ENCODE peak calls at places on chromosomes 6 and 20, in four cellular contexts. D is A673, F is neural crest cell, A is fibroblast of villous mesenchyme. H is an unnamed sample.

GRCh38 chr20:5835870-5836269 is 85.7 kb downstream of the SHLD1 start:
- DNase-seq in D (no peak), F (no peak), A (peak), H (peak)

GRCh38 chr6:99446076-99446475 is 21.0 kb upstream of the PNISR start:
- DNase-seq in D (no peak), F (no peak), A (no peak), H (no peak)

GRCh38 chr6:46421239-46421638 is 70.0 kb downstream of the RCAN2 start:
- DNase-seq in D (peak), F (no peak), A (no peak), H (peak)

GRCh38 chr6:41836660-41837052 is 49.2 kb downstream of the TOMM6 start:
- DNase-seq in D (no peak), F (no peak), A (peak), H (no peak)

GRCh38 chr6:22108199-22108598 is 188.6 kb downstream of the PRL start:
- DNase-seq in D (no peak), F (no peak), A (no peak), H (peak)

GRCh38 chr20:36744764-36745191 is 1.1 kb downstream of the NDRG3 start:
- DNase-seq in D (no peak), F (no peak), A (no peak), H (peak)

GRCh38 chr6:20605581-20605980 is 71.3 kb downstream of the CDKAL1 start:
- DNase-seq in D (no peak), F (no peak), A (no peak), H (peak)

GRCh38 chr6:32291549-32291948 is 67.7 kb upstream of the NOTCH4 start:
- DNase-seq in D (no peak), F (no peak), A (no peak), H (no peak)

GRCh38 chr20:5184684-5185083 is 57.9 kb downstream of the CDS2 start:
- DNase-seq in D (no peak), F (no peak), A (no peak), H (no peak)

GRCh38 chr20:12928755-12929401 is 79.9 kb upstream of the SPTLC3 start:
- DNase-seq in D (no peak), F (no peak), A (peak), H (peak)

GRCh38 chr6:101386982-101387381 is 6.5 kb upstream of the GRIK2 start:
- DNase-seq in D (peak), F (no peak), A (no peak), H (no peak)

GRCh38 chr20:61014486-61014885 is 237.6 kb upstream of the CDH4 start:
- DNase-seq in D (no peak), F (no peak), A (no peak), H (no peak)

GRCh38 chr6:47766445-47766844 is 15.4 kb upstream of the OPN5 start:
- DNase-seq in D (no peak), F (no peak), A (no peak), H (no peak)

GRCh38 chr6:144931172-144932035 is 646.3 kb downstream of the UTRN start:
- DNase-seq in D (peak), F (peak), A (peak), H (peak)

GRCh38 chr20:31764641-31765305 is 25.7 kb downstream of the TPX2 start:
- DNase-seq in D (no peak), F (no peak), A (no peak), H (peak)

GRCh38 chr6:15901141-15902115 is 227.5 kb upstream of the MYLIP start:
- DNase-seq in D (no peak), F (no peak), A (no peak), H (no peak)

GRCh38 chr6:148997863-148998262 is 251.0 kb downstream of the UST start:
- DNase-seq in D (peak), F (no peak), A (peak), H (peak)

GRCh38 chr20:36614781-36615557 is 9.4 kb downstream of the RAB5IF start:
- DNase-seq in D (no peak), F (no peak), A (no peak), H (no peak)

GRCh38 chr6:107729098-107729497 is 95.0 kb downstream of the SCML4 start:
- DNase-seq in D (no peak), F (no peak), A (no peak), H (no peak)

GRCh38 chr6:84346372-84346771 is 118.9 kb upstream of the CEP162 start:
- DNase-seq in D (no peak), F (no peak), A (no peak), H (peak)

GRCh38 chr6:8705435-8706020 is 270.2 kb upstream of the SLC35B3 start:
- DNase-seq in D (peak), F (no peak), A (no peak), H (no peak)

GRCh38 chr20:45449528-45449927 is 20.0 kb upstream of the WFDC2 start:
- DNase-seq in D (no peak), F (no peak), A (no peak), H (no peak)

GRCh38 chr6:111872521-111873177 is 603 bp downstream of the FYN start:
- DNase-seq in D (no peak), F (peak), A (peak), H (peak)

GRCh38 chr20:32449890-32450401 is 91.8 kb downstream of the ASXL1 start:
- DNase-seq in D (no peak), F (no peak), A (no peak), H (no peak)

GRCh38 chr6:151381722-151382121 is 9.6 kb downstream of the ZBTB2 start:
- DNase-seq in D (no peak), F (no peak), A (no peak), H (no peak)

GRCh38 chr20:37559312-37560027 is 31.8 kb upstream of the BLCAP start:
- DNase-seq in D (no peak), F (no peak), A (no peak), H (no peak)

GRCh38 chr20:21265457-21266190 is 37.5 kb upstream of the XRN2 start:
- DNase-seq in D (no peak), F (no peak), A (no peak), H (no peak)
- TF ChIP-seq CTCF in D (no peak), F (no peak), A (no peak), H (no peak)

DNA sequence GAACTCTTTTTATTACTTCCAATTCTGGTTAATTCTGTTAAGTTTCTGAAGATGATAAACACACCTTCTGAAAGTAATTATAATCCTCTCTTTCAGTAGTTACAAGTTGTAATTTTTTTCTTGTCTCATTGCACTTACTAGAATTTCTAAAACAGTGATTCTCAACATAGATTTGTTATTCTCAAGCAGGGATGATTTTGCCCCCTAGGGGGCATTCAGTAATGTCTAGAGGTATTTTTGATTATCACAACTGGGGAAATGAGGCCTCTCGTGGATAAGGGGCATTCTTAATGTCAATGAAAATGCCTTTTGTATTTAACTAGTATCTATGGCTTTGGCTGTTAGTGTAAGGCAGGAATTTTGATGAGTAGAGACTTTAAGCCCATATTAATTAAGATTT is 39.4 kb upstream of the MAFB start:
- DNase-seq in D (peak), F (no peak), A (no peak), H (no peak)
- TF ChIP-seq CTCF in D (peak), F (peak), A (peak), H (peak)

GRCh38 chr20:49965781-49966304 is 16.9 kb upstream of the SNAI1 start:
- DNase-seq in D (no peak), F (no peak), A (peak), H (no peak)

GRCh38 chr20:49961413-49961812 is 21.4 kb upstream of the SNAI1 start:
- DNase-seq in D (no peak), F (no peak), A (no peak), H (no peak)

GRCh38 chr20:49969234-49969633 is 13.5 kb upstream of the SNAI1 start:
- DNase-seq in D (no peak), F (no peak), A (no peak), H (no peak)

GRCh38 chr20:49969946-49970345 is 12.8 kb upstream of the SNAI1 start:
- DNase-seq in D (no peak), F (no peak), A (no peak), H (no peak)

DNA sequence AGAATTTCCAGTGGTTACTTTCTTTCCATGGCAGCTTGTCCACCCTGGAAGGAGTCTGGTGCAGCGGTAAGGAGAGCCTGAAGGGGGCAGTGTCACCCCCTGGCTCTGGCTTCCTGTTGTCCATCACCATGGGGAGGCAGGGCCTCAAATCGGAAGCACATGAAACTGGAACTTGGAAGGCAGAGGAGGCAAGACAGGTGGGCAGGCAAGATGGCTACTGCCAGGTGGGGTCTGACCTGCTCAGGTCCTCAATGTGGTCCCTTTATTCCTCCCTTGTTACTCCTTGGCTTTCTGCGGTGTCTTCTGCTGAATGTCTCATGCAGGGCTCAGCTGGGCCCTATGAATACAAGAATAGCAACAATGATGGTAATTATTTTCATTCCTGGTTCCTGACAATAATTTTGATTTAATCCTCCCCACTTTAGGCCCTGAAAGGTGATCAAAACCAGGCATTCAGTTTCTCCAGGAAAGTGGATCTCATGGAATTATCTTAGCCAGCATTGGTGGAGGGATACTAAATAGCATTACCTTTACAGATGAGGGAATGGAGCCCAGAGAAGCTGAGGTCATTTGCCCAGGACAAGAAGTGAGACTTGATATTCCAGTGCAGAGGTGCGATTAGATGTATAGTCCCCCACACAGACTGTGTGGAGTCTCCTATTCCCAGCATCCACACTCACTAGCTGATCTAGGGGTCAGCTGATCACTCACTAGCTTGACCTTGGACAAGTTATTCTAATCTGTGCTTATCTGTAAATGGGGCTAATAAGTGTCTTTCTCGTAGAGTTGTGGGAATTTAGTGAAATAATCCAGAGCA is 17.6 kb upstream of the SNAI1 start:
- DNase-seq in D (peak), F (peak), A (peak), H (peak)
- TF ChIP-seq CTCF in D (peak), F (peak), A (peak), H (peak)

GRCh38 chr6:143232849-143233248 is 172.2 kb downstream of the AIG1 start:
- DNase-seq in D (peak), F (peak), A (peak), H (peak)
- TF ChIP-seq CTCF in D (peak), F (peak), A (peak), H (peak)

GRCh38 chr6:163149535-163149848 is 265.0 kb upstream of the QKI start:
- DNase-seq in D (no peak), F (no peak), A (no peak), H (no peak)

GRCh38 chr6:163151212-163151611 is 263.3 kb upstream of the QKI start:
- DNase-seq in D (no peak), F (no peak), A (peak), H (no peak)

GRCh38 chr6:163146036-163146435 is 268.5 kb upstream of the QKI start:
- DNase-seq in D (no peak), F (no peak), A (peak), H (no peak)

GRCh38 chr6:163148781-163149534 is 265.6 kb upstream of the QKI start:
- DNase-seq in D (no peak), F (no peak), A (no peak), H (no peak)

GRCh38 chr6:163147988-163148387 is 266.5 kb upstream of the QKI start:
- DNase-seq in D (no peak), F (no peak), A (no peak), H (peak)
- TF ChIP-seq CTCF in D (peak), F (peak), A (no peak), H (peak)

DNA sequence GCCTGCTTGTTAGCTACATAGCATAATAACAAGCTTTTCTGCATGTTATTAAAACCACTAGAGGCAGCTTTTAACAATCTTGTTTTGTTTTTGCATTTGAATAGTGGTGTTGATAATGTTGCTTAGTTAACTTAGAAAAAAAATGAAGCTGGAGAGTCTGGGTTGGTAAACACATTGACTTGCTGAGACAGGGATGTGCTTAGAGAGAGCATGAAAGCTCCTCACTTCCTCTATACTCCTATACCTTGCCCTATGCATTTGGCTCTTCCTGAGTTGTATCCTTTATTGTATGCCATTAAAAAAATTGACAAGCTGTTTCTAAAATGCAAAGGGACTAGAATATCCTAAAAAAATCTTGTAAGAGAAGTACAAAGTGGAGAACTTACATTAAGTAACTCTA is 13.6 kb downstream of the FAM83B start:
- DNase-seq in D (no peak), F (no peak), A (no peak), H (no peak)
- TF ChIP-seq CTCF in D (no peak), F (no peak), A (no peak), H (no peak)

H was measured in fibroblast of pulmonary artery.